ENCODE peak calls at places on chromosomes 12 and 14, in seven cellular contexts. A is sigmoid colon, E is endothelial cell of umbilical vein, T is K562, C is GM12878, W is prostate gland, Q is upper lobe of left lung. D is an unnamed sample.
A peak's percentile ranks its signal among the peaks of the same experiment; 100 is the strongest.

GRCh38 chr14:83019744-83020414 is 1486.2 kb upstream of the SEL1L start:
- DNase-seq in A (no peak), E (no peak), T (no peak), C (no peak), W (no peak), Q (no peak), D (no peak)

GRCh38 chr12:47686645-47687240 is 19.1 kb downstream of the RPAP3 start:
- DNase-seq in A (no peak), E (peak; percentile 54), T (peak; percentile 22), C (no peak), W (no peak), Q (no peak), D (peak; percentile 18)

GRCh38 chr12:64229240-64229639 is 7.1 kb upstream of the KICS2 start:
- DNase-seq in A (no peak), E (no peak), T (no peak), C (no peak), W (no peak), Q (no peak), D (no peak)

GRCh38 chr12:110304061-110304551 is 23.1 kb downstream of the ATP2A2 start:
- DNase-seq in A (no peak), E (peak; percentile 79), T (no peak), C (no peak), W (no peak), Q (no peak), D (no peak)

GRCh38 chr12:41202051-41202450 is 13.9 kb downstream of the PDZRN4 start:
- DNase-seq in A (no peak), E (no peak), T (no peak), C (no peak), W (no peak), Q (no peak), D (no peak)

GRCh38 chr14:63672417-63673180 is 30.9 kb upstream of the WDR89 start:
- DNase-seq in A (no peak), E (no peak), T (no peak), C (peak; percentile 62), W (no peak), Q (no peak), D (no peak)

GRCh38 chr14:68786491-68787234 is 6.2 kb downstream of the ZFP36L1 start:
- DNase-seq in A (peak; percentile 81), E (peak; percentile 15), T (no peak), C (no peak), W (no peak), Q (no peak), D (no peak)

GRCh38 chr12:99911076-99911475 is 73.7 kb downstream of the ANKS1B start:
- DNase-seq in A (peak; percentile 70), E (no peak), T (no peak), C (no peak), W (no peak), Q (peak; percentile 35), D (no peak)

GRCh38 chr14:80567905-80568512 is 356.7 kb upstream of the DIO2 start:
- DNase-seq in A (no peak), E (no peak), T (no peak), C (no peak), W (no peak), Q (no peak), D (peak; percentile 18)

GRCh38 chr12:76194724-76195123 is 110.2 kb upstream of the NAP1L1 start:
- DNase-seq in A (no peak), E (no peak), T (no peak), C (no peak), W (no peak), Q (no peak), D (no peak)

GRCh38 chr12:77166711-77167110 is 101.3 kb upstream of the E2F7 start:
- DNase-seq in A (no peak), E (no peak), T (no peak), C (no peak), W (no peak), Q (no peak), D (no peak)

GRCh38 chr12:2384533-2385328 is 331.9 kb downstream of the CACNA1C start:
- DNase-seq in A (no peak), E (no peak), T (no peak), C (no peak), W (no peak), Q (no peak), D (no peak)

GRCh38 chr12:108905725-108906124 is 25.8 kb downstream of the DAO start:
- DNase-seq in A (no peak), E (no peak), T (no peak), C (no peak), W (no peak), Q (no peak), D (no peak)

GRCh38 chr12:132614861-132615578 is 3.6 kb upstream of the P2RX2 start:
- DNase-seq in A (peak; percentile 91), E (peak; percentile 81), T (peak; percentile 77), C (peak; percentile 26), W (peak; percentile 73), Q (peak; percentile 79), D (peak; percentile 76)

GRCh38 chr14:55026441-55026792 is 482 bp downstream of the WDHD1 start:
- DNase-seq in A (no peak), E (no peak), T (no peak), C (no peak), W (no peak), Q (no peak), D (no peak)

GRCh38 chr12:78916845-78917480 is 52.4 kb downstream of the SYT1 start:
- DNase-seq in A (no peak), E (no peak), T (no peak), C (no peak), W (no peak), Q (peak; percentile 32), D (peak; percentile 84)

GRCh38 chr14:105938959-105939358 is 412.6 kb downstream of the TMEM121 start:
- DNase-seq in A (no peak), E (no peak), T (no peak), C (no peak), W (no peak), Q (no peak), D (no peak)

GRCh38 chr14:105940534-105941225 is 414.3 kb downstream of the TMEM121 start:
- DNase-seq in A (no peak), E (no peak), T (no peak), C (no peak), W (no peak), Q (no peak), D (no peak)

GRCh38 chr14:105939810-105940508 is 413.6 kb downstream of the TMEM121 start:
- DNase-seq in A (peak; percentile 62), E (no peak), T (no peak), C (no peak), W (no peak), Q (no peak), D (no peak)

GRCh38 chr14:105943973-105944602 is 417.7 kb downstream of the TMEM121 start:
- DNase-seq in A (no peak), E (no peak), T (no peak), C (no peak), W (no peak), Q (no peak), D (no peak)

GRCh38 chr14:105941226-105942166 is 415.1 kb downstream of the TMEM121 start:
- DNase-seq in A (no peak), E (no peak), T (no peak), C (no peak), W (no peak), Q (no peak), D (no peak)
- H3K9me3 ChIP-seq in A (no peaks in the 10 kb centered on the region), E (peaks cover 4% of the 10 kb centered on the region), T (no peaks in the 10 kb centered on the region), C (no peaks in the 10 kb centered on the region), W (no peaks in the 10 kb centered on the region), Q (no peaks in the 10 kb centered on the region), D (no peaks in the 10 kb centered on the region)

GRCh38 chr12:57280234-57281062 is 29.5 kb upstream of the STAC3 start:
- DNase-seq in A (peak; percentile 64), E (peak; percentile 73), T (peak; percentile 68), C (peak; percentile 74), W (peak; percentile 56), Q (peak; percentile 66), D (peak; percentile 79)
- TF ChIP-seq POLR2AphosphoS5 in A (no peak), E (peak; percentile 25), T (peak; percentile 60), C (peak; percentile 68), W (peak; percentile 62), Q (no peak), D (peak; percentile 38)

GRCh38 chr12:34341362-34341733 is 319.1 kb downstream of the ALG10 start:
- DNase-seq in A (no peak), E (no peak), T (peak; percentile 58), C (no peak), W (no peak), Q (no peak), D (no peak)

GRCh38 chr12:34338751-34339150 is 316.5 kb downstream of the ALG10 start:
- DNase-seq in A (no peak), E (no peak), T (no peak), C (no peak), W (no peak), Q (no peak), D (no peak)

GRCh38 chr12:34340534-34341361 is 318.5 kb downstream of the ALG10 start:
- DNase-seq in A (no peak), E (no peak), T (no peak), C (no peak), W (no peak), Q (no peak), D (no peak)

GRCh38 chr12:34342048-34342447 is 319.8 kb downstream of the ALG10 start:
- DNase-seq in A (no peak), E (no peak), T (peak; percentile 21), C (no peak), W (no peak), Q (no peak), D (no peak)

GRCh38 chr12:34339922-34340321 is 317.6 kb downstream of the ALG10 start:
- DNase-seq in A (no peak), E (no peak), T (no peak), C (no peak), W (no peak), Q (no peak), D (no peak)
- H3K9me3 ChIP-seq in A (peaks cover 3% of the 10 kb centered on the region), E (peaks cover 3% of the 10 kb centered on the region), T (no peaks in the 10 kb centered on the region), C (no peaks in the 10 kb centered on the region), W (no peaks in the 10 kb centered on the region), Q (peaks cover 54% of the 10 kb centered on the region), D (no peaks in the 10 kb centered on the region)

DNA sequence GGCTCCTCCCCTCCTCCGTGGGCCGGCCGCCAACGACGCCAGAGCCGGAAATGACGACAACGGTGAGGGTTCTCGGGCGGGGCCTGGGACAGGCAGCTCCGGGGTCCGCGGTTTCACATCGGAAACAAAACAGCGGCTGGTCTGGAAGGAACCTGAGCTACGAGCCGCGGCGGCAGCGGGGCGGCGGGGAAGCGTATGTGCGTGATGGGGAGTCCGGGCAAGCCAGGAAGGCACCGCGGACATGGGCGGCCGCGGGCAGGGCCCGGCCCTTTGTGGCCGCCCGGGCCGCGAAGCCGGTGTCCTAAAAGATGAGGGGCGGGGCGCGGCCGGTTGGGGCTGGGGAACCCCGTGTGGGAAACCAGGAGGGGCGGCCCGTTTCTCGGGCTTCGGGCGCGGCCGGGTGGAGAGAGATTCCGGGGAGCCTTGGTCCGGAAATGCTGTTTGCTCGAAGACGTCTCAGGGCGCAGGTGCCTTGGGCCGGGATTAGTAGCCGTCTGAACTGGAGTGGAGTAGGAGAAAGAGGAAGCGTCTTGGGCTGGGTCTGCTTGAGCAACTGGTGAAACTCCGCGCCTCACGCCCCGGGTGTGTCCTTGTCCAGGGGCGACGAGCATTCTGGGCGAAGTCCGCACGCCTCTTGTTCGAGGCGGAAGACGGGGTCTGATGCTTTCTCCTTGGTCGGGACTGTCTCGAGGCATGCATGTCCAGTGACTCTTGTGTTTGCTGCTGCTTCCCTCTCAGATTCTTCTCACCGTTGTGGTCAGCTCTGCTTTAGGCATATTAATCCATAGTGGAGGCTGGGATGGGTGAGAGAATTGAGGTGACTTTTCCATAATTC is at the start of gene PSEN1:
- DNase-seq in A (peak; percentile 98), E (peak; percentile 94), T (peak; percentile 91), C (peak; percentile 79), W (peak; percentile 95), Q (peak; percentile 97), D (peak; percentile 77)
- TF ChIP-seq POLR2AphosphoS5 in A (peak; percentile 97), E (peak; percentile 79), T (peak; percentile 67), C (peak; percentile 89), W (peak; percentile 98), Q (peak; percentile 96), D (peak; percentile 90)

GRCh38 chr12:94143444-94143843 is 4.9 kb upstream of the PLXNC1 start:
- DNase-seq in A (no peak), E (no peak), T (no peak), C (no peak), W (no peak), Q (no peak), D (no peak)
- H3K9me3 ChIP-seq in A (no peaks in the 10 kb centered on the region), E (no peaks in the 10 kb centered on the region), T (no peaks in the 10 kb centered on the region), C (no peaks in the 10 kb centered on the region), W (no peaks in the 10 kb centered on the region), Q (no peaks in the 10 kb centered on the region), D (no peaks in the 10 kb centered on the region)

D was measured in HCT116.